ENCODE peak calls at places on chromosomes 12 and 14, in ten cellular contexts. One of them, this sample, is unnamed.

GRCh38 chr14:92637228-92637627 is 111.2 kb downstream of the LGMN start:
- DNase-seq in transverse colon: no peak
- DNase-seq in astrocyte: no peak
- DNase-seq in progenitor cell of endocrine pancreas: no peak
- DNase-seq in nephron progenitor cell: peak
- DNase-seq in cardiac muscle cell: peak
- DNase-seq in GM23338: peak
- DNase-seq in neural crest cell: peak
- DNase-seq in foreskin fibroblast: peak
- DNase-seq in choroid plexus epithelial cell: peak
- DNase-seq in this sample: no peak

GRCh38 chr12:111529424-111530368 is 69.4 kb downstream of the ATXN2 start:
- DNase-seq in transverse colon: peak
- DNase-seq in astrocyte: peak
- DNase-seq in progenitor cell of endocrine pancreas: peak
- DNase-seq in nephron progenitor cell: peak
- DNase-seq in cardiac muscle cell: peak
- DNase-seq in GM23338: peak
- DNase-seq in neural crest cell: peak
- DNase-seq in foreskin fibroblast: peak
- DNase-seq in choroid plexus epithelial cell: peak
- DNase-seq in this sample: peak

GRCh38 chr14:65703996-65704395 is 291.5 kb downstream of the FUT8 start:
- DNase-seq in transverse colon: no peak
- DNase-seq in astrocyte: peak
- DNase-seq in progenitor cell of endocrine pancreas: no peak
- DNase-seq in nephron progenitor cell: no peak
- DNase-seq in cardiac muscle cell: peak
- DNase-seq in GM23338: peak
- DNase-seq in neural crest cell: no peak
- DNase-seq in foreskin fibroblast: peak
- DNase-seq in choroid plexus epithelial cell: peak
- DNase-seq in this sample: no peak

GRCh38 chr12:47811581-47812484 is 7.9 kb downstream of the HDAC7 start:
- DNase-seq in transverse colon: peak
- DNase-seq in astrocyte: peak
- DNase-seq in progenitor cell of endocrine pancreas: no peak
- DNase-seq in nephron progenitor cell: no peak
- DNase-seq in cardiac muscle cell: peak
- DNase-seq in GM23338: no peak
- DNase-seq in neural crest cell: no peak
- DNase-seq in foreskin fibroblast: peak
- DNase-seq in choroid plexus epithelial cell: peak
- DNase-seq in this sample: peak

GRCh38 chr12:57744194-57744776 is 554 bp upstream of the TSPAN31 start:
- DNase-seq in transverse colon: peak
- DNase-seq in astrocyte: no peak
- DNase-seq in progenitor cell of endocrine pancreas: no peak
- DNase-seq in nephron progenitor cell: peak
- DNase-seq in cardiac muscle cell: no peak
- DNase-seq in GM23338: no peak
- DNase-seq in neural crest cell: peak
- DNase-seq in foreskin fibroblast: peak
- DNase-seq in choroid plexus epithelial cell: no peak
- DNase-seq in this sample: no peak

GRCh38 chr14:54564799-54565235 is 2.1 kb upstream of the SAMD4A start:
- DNase-seq in transverse colon: no peak
- DNase-seq in astrocyte: peak
- DNase-seq in progenitor cell of endocrine pancreas: no peak
- DNase-seq in nephron progenitor cell: no peak
- DNase-seq in cardiac muscle cell: peak
- DNase-seq in GM23338: no peak
- DNase-seq in neural crest cell: no peak
- DNase-seq in foreskin fibroblast: peak
- DNase-seq in choroid plexus epithelial cell: peak
- DNase-seq in this sample: peak

GRCh38 chr12:41683023-41683422 is 461.7 kb downstream of the GXYLT1 start:
- DNase-seq in transverse colon: no peak
- DNase-seq in astrocyte: no peak
- DNase-seq in progenitor cell of endocrine pancreas: no peak
- DNase-seq in nephron progenitor cell: no peak
- DNase-seq in cardiac muscle cell: no peak
- DNase-seq in GM23338: no peak
- DNase-seq in neural crest cell: no peak
- DNase-seq in foreskin fibroblast: no peak
- DNase-seq in choroid plexus epithelial cell: no peak
- DNase-seq in this sample: no peak

GRCh38 chr14:66974397-66975025 is 214.7 kb upstream of the GARIN2 start:
- DNase-seq in transverse colon: no peak
- DNase-seq in astrocyte: peak
- DNase-seq in progenitor cell of endocrine pancreas: no peak
- DNase-seq in nephron progenitor cell: no peak
- DNase-seq in cardiac muscle cell: peak
- DNase-seq in GM23338: no peak
- DNase-seq in neural crest cell: no peak
- DNase-seq in foreskin fibroblast: peak
- DNase-seq in choroid plexus epithelial cell: peak
- DNase-seq in this sample: peak

DNA sequence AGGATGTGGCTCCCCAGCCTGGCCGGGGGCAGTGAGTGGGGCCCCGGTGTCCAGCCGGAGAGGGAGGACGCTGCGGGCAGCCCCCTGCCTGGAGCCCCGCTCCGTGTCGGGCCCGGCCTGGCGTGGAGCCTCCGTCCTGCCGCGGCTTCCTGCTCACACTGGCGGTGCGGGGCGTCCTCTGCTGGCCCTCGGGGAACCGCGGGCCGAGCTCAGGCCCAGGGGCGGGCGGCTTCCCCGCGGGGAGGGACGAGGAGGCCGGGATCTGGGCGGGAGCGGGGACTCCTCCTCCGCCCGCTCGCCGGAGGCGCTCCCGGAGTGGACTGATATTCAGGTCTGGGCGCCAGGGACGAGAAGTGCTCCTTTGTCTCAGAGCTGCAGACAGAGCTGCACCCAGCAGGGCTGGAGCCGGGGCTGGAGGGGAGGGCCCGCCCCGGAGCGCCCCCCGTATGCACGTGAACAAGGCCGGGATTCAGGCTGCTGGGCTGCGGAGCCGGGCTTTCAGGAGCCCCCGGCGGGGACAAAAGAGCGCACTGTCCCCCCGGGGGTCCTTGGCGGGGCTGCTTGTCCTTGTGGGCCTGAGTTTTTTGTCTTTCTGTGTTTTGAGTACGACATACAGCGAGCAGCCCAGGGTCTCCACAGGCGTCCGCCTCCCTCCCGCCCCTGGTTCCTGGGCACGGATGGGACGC is 2.3 kb downstream of the MMP17 start:
- DNase-seq in transverse colon: peak
- DNase-seq in astrocyte: peak
- DNase-seq in progenitor cell of endocrine pancreas: peak
- DNase-seq in nephron progenitor cell: peak
- DNase-seq in cardiac muscle cell: peak
- DNase-seq in GM23338: peak
- DNase-seq in neural crest cell: peak
- DNase-seq in foreskin fibroblast: peak
- DNase-seq in choroid plexus epithelial cell: peak
- DNase-seq in this sample: peak
- TF ChIP-seq CTCF in transverse colon: peak
- TF ChIP-seq CTCF in astrocyte: peak
- TF ChIP-seq CTCF in progenitor cell of endocrine pancreas: peak
- TF ChIP-seq CTCF in nephron progenitor cell: peak
- TF ChIP-seq CTCF in cardiac muscle cell: peak
- TF ChIP-seq CTCF in GM23338: no peak
- TF ChIP-seq CTCF in neural crest cell: peak
- TF ChIP-seq CTCF in foreskin fibroblast: peak
- TF ChIP-seq CTCF in choroid plexus epithelial cell: peak
- TF ChIP-seq CTCF in this sample: peak

GRCh38 chr14:77616133-77616453 is 344 bp downstream of the SPTLC2 start:
- DNase-seq in transverse colon: no peak
- DNase-seq in astrocyte: no peak
- DNase-seq in progenitor cell of endocrine pancreas: no peak
- DNase-seq in nephron progenitor cell: no peak
- DNase-seq in cardiac muscle cell: no peak
- DNase-seq in GM23338: no peak
- DNase-seq in neural crest cell: no peak
- DNase-seq in foreskin fibroblast: no peak
- DNase-seq in choroid plexus epithelial cell: no peak
- DNase-seq in this sample: no peak

GRCh38 chr14:77618381-77618780 is 1.9 kb upstream of the SPTLC2 start:
- DNase-seq in transverse colon: no peak
- DNase-seq in astrocyte: no peak
- DNase-seq in progenitor cell of endocrine pancreas: no peak
- DNase-seq in nephron progenitor cell: no peak
- DNase-seq in cardiac muscle cell: no peak
- DNase-seq in GM23338: no peak
- DNase-seq in neural crest cell: no peak
- DNase-seq in foreskin fibroblast: no peak
- DNase-seq in choroid plexus epithelial cell: no peak
- DNase-seq in this sample: no peak

GRCh38 chr14:77615231-77616132 is 955 bp downstream of the SPTLC2 start:
- DNase-seq in transverse colon: peak
- DNase-seq in astrocyte: peak
- DNase-seq in progenitor cell of endocrine pancreas: no peak
- DNase-seq in nephron progenitor cell: no peak
- DNase-seq in cardiac muscle cell: no peak
- DNase-seq in GM23338: peak
- DNase-seq in neural crest cell: no peak
- DNase-seq in foreskin fibroblast: peak
- DNase-seq in choroid plexus epithelial cell: peak
- DNase-seq in this sample: no peak

GRCh38 chr14:77613207-77613606 is 3.2 kb downstream of the SPTLC2 start:
- DNase-seq in transverse colon: no peak
- DNase-seq in astrocyte: peak
- DNase-seq in progenitor cell of endocrine pancreas: no peak
- DNase-seq in nephron progenitor cell: no peak
- DNase-seq in cardiac muscle cell: peak
- DNase-seq in GM23338: no peak
- DNase-seq in neural crest cell: no peak
- DNase-seq in foreskin fibroblast: no peak
- DNase-seq in choroid plexus epithelial cell: no peak
- DNase-seq in this sample: peak

DNA sequence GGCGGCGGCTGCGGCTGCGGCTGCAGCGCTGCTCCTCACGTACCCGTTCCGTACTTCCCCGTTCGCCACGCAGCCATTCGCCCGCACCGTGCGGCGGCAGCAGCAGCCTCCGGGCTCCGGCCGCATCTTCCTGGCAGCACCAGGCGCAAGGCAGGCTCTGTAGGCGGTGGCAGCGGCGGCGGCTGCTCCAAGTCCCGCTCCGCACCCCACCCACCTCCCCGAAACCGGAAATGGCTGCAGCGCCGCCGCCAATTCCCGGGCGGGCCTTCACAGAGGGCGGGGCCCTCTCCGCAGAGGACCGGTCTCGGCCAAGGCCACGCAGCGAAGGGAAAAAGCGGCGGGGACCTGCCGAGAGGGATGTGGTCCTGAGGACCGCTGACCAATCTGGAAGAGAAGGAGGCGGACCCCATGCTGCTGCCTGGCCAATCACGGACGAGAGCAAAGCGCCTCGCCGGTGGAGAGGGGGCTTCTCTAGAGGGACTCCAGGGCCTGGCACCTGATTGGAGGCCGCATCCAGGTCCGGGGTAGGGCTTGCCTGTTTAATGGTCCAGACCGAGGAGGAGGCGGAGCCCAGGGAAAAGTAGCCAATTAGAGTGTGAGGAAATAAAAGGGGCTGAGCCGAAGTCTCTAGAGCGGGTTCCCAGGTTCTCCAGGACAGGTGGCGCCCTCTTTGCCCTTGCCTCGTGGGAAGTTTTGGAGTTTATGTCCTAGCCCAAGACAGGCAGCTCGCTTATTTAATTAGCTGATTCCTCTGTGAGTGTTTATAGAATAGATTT is at the start of gene SPTLC2:
- DNase-seq in transverse colon: peak
- DNase-seq in astrocyte: peak
- DNase-seq in progenitor cell of endocrine pancreas: peak
- DNase-seq in nephron progenitor cell: peak
- DNase-seq in cardiac muscle cell: peak
- DNase-seq in GM23338: peak
- DNase-seq in neural crest cell: peak
- DNase-seq in foreskin fibroblast: peak
- DNase-seq in choroid plexus epithelial cell: peak
- DNase-seq in this sample: peak
- TF ChIP-seq CTCF in transverse colon: no peak
- TF ChIP-seq CTCF in astrocyte: no peak
- TF ChIP-seq CTCF in progenitor cell of endocrine pancreas: no peak
- TF ChIP-seq CTCF in nephron progenitor cell: no peak
- TF ChIP-seq CTCF in cardiac muscle cell: no peak
- TF ChIP-seq CTCF in GM23338: no peak
- TF ChIP-seq CTCF in neural crest cell: no peak
- TF ChIP-seq CTCF in foreskin fibroblast: no peak
- TF ChIP-seq CTCF in choroid plexus epithelial cell: peak
- TF ChIP-seq CTCF in this sample: no peak

GRCh38 chr14:104184911-104185499 is 46.6 kb downstream of the KIF26A start:
- DNase-seq in transverse colon: peak
- DNase-seq in astrocyte: no peak
- DNase-seq in progenitor cell of endocrine pancreas: no peak
- DNase-seq in nephron progenitor cell: no peak
- DNase-seq in cardiac muscle cell: peak
- DNase-seq in GM23338: no peak
- DNase-seq in neural crest cell: no peak
- DNase-seq in foreskin fibroblast: no peak
- DNase-seq in choroid plexus epithelial cell: no peak
- DNase-seq in this sample: no peak

GRCh38 chr14:104182857-104183425 is 44.6 kb downstream of the KIF26A start:
- DNase-seq in transverse colon: no peak
- DNase-seq in astrocyte: no peak
- DNase-seq in progenitor cell of endocrine pancreas: no peak
- DNase-seq in nephron progenitor cell: no peak
- DNase-seq in cardiac muscle cell: no peak
- DNase-seq in GM23338: no peak
- DNase-seq in neural crest cell: no peak
- DNase-seq in foreskin fibroblast: no peak
- DNase-seq in choroid plexus epithelial cell: no peak
- DNase-seq in this sample: no peak

GRCh38 chr14:104183796-104184195 is 45.4 kb downstream of the KIF26A start:
- DNase-seq in transverse colon: no peak
- DNase-seq in astrocyte: no peak
- DNase-seq in progenitor cell of endocrine pancreas: no peak
- DNase-seq in nephron progenitor cell: no peak
- DNase-seq in cardiac muscle cell: no peak
- DNase-seq in GM23338: no peak
- DNase-seq in neural crest cell: no peak
- DNase-seq in foreskin fibroblast: no peak
- DNase-seq in choroid plexus epithelial cell: no peak
- DNase-seq in this sample: no peak

GRCh38 chr14:104185916-104186495 is 47.6 kb downstream of the KIF26A start:
- DNase-seq in transverse colon: no peak
- DNase-seq in astrocyte: no peak
- DNase-seq in progenitor cell of endocrine pancreas: no peak
- DNase-seq in nephron progenitor cell: no peak
- DNase-seq in cardiac muscle cell: no peak
- DNase-seq in GM23338: no peak
- DNase-seq in neural crest cell: no peak
- DNase-seq in foreskin fibroblast: no peak
- DNase-seq in choroid plexus epithelial cell: no peak
- DNase-seq in this sample: no peak

GRCh38 chr14:104184506-104184905 is 46.1 kb downstream of the KIF26A start:
- DNase-seq in transverse colon: no peak
- DNase-seq in astrocyte: no peak
- DNase-seq in progenitor cell of endocrine pancreas: no peak
- DNase-seq in nephron progenitor cell: no peak
- DNase-seq in cardiac muscle cell: no peak
- DNase-seq in GM23338: no peak
- DNase-seq in neural crest cell: no peak
- DNase-seq in foreskin fibroblast: no peak
- DNase-seq in choroid plexus epithelial cell: no peak
- DNase-seq in this sample: no peak
- TF ChIP-seq CTCF in transverse colon: no peak
- TF ChIP-seq CTCF in astrocyte: no peak
- TF ChIP-seq CTCF in progenitor cell of endocrine pancreas: no peak
- TF ChIP-seq CTCF in nephron progenitor cell: no peak
- TF ChIP-seq CTCF in cardiac muscle cell: no peak
- TF ChIP-seq CTCF in GM23338: no peak
- TF ChIP-seq CTCF in neural crest cell: no peak
- TF ChIP-seq CTCF in foreskin fibroblast: no peak
- TF ChIP-seq CTCF in choroid plexus epithelial cell: no peak
- TF ChIP-seq CTCF in this sample: no peak

GRCh38 chr12:21659383-21659782 is 1.7 kb upstream of the LDHB start:
- DNase-seq in transverse colon: no peak
- DNase-seq in astrocyte: no peak
- DNase-seq in progenitor cell of endocrine pancreas: no peak
- DNase-seq in nephron progenitor cell: no peak
- DNase-seq in cardiac muscle cell: no peak
- DNase-seq in GM23338: peak
- DNase-seq in neural crest cell: no peak
- DNase-seq in foreskin fibroblast: no peak
- DNase-seq in choroid plexus epithelial cell: no peak
- DNase-seq in this sample: peak
- TF ChIP-seq CTCF in transverse colon: no peak
- TF ChIP-seq CTCF in astrocyte: no peak
- TF ChIP-seq CTCF in progenitor cell of endocrine pancreas: peak
- TF ChIP-seq CTCF in nephron progenitor cell: peak
- TF ChIP-seq CTCF in cardiac muscle cell: no peak
- TF ChIP-seq CTCF in GM23338: peak
- TF ChIP-seq CTCF in neural crest cell: peak
- TF ChIP-seq CTCF in foreskin fibroblast: no peak
- TF ChIP-seq CTCF in choroid plexus epithelial cell: no peak
- TF ChIP-seq CTCF in this sample: no peak